ENCODE peak calls at places on chromosomes 13 and 19, in six cellular contexts. R is T-helper 22 cell; M is heart right ventricle; P is aorta; X is stimulated activated CD8-positive, alpha-beta memory T cell treated with anti-CD3 and anti-CD28 coated beads, Interleukin-15, amount 100 ng/mL, for 4 hours; O is H4. F is an unnamed sample.

GRCh38 chr13:106534844-106535551 is 464 bp downstream of the EFNB2 start:
- DNase-seq in X (no peak), O (peak), R (no peak), M (no peak), P (peak), F (no peak)

GRCh38 chr13:42047561-42048322 is 706 bp upstream of the DGKH start:
- DNase-seq in R (no peak), P (no peak), X (no peak), M (peak), O (peak), F (no peak)

GRCh38 chr13:30216111-30216510 is 91.2 kb downstream of the KATNAL1 start:
- DNase-seq in P (no peak), R (no peak), M (no peak), O (no peak), X (no peak), F (no peak)

GRCh38 chr19:6064016-6064702 is 46.1 kb downstream of the RFX2 start:
- DNase-seq in P (no peak), X (no peak), R (no peak), O (no peak), M (no peak), F (no peak)

GRCh38 chr19:13764821-13765394 is 586 bp downstream of the MRI1 start:
- DNase-seq in X (no peak), R (peak), M (no peak), O (no peak), P (peak), F (no peak)

GRCh38 chr19:38375098-38375493 is 725 bp downstream of the PSMD8 start:
- DNase-seq in P (no peak), R (no peak), M (no peak), X (no peak), O (no peak), F (no peak)

GRCh38 chr13:26678330-26678729 is 82.3 kb downstream of the GPR12 start:
- DNase-seq in R (no peak), X (no peak), O (no peak), M (no peak), P (no peak), F (no peak)

GRCh38 chr13:30222253-30222652 is 85.1 kb downstream of the KATNAL1 start:
- DNase-seq in X (no peak), O (no peak), R (no peak), M (no peak), P (no peak), F (no peak)

GRCh38 chr19:17114414-17114831 is 38.8 kb downstream of the MYO9B start:
- DNase-seq in X (no peak), M (no peak), R (no peak), O (no peak), P (no peak), F (no peak)

GRCh38 chr13:85519363-85519762 is 279.9 kb downstream of the SLITRK6 start:
- DNase-seq in X (no peak), P (no peak), R (no peak), M (no peak), O (no peak), F (no peak)

F was measured in lung.